ENCODE peak calls at places on chromosomes 3 and 15, in four cellular contexts. Q is K562, P is Panc1, E is HCT116. Y is an unnamed sample.

GRCh38 chr3:141410861-141411771 is 42.8 kb downstream of the ZBTB38 start:
- DNase-seq in Q (no peak), P (no peak), E (no peak), Y (no peak)

GRCh38 chr15:96756656-96757055 is 426.2 kb downstream of the NR2F2 start:
- DNase-seq in Q (no peak), P (no peak), E (no peak), Y (no peak)

GRCh38 chr3:24586920-24587319 is 92.3 kb upstream of the THRB start:
- DNase-seq in Q (no peak), P (no peak), E (no peak), Y (no peak)

GRCh38 chr15:78540955-78541743 is 905 bp downstream of the PSMA4 start:
- DNase-seq in Q (no peak), P (no peak), E (no peak), Y (no peak)

GRCh38 chr3:64888165-64888564 is 200.4 kb upstream of the ADAMTS9 start:
- DNase-seq in Q (no peak), P (no peak), E (no peak), Y (no peak)

GRCh38 chr3:69691860-69692259 is 47.4 kb upstream of the MITF start:
- DNase-seq in Q (no peak), P (no peak), E (no peak), Y (no peak)

GRCh38 chr3:49924683-49925082 is 4.9 kb downstream of the MON1A start:
- DNase-seq in Q (no peak), P (no peak), E (peak; percentile 73), Y (no peak)

GRCh38 chr15:40233727-40234577 is 4.9 kb upstream of the PAK6 start:
- DNase-seq in Q (no peak), P (no peak), E (no peak), Y (no peak)

GRCh38 chr3:140863481-140864084 is 78.1 kb upstream of the SLC25A36 start:
- DNase-seq in Q (peak; percentile 14), P (peak; percentile 39), E (peak; percentile 45), Y (peak; percentile 49)

GRCh38 chr3:125053304-125053699 is 2.5 kb downstream of the HEG1 start:
- DNase-seq in Q (no peak), P (no peak), E (no peak), Y (no peak)

GRCh38 chr3:125051205-125051604 is 4.6 kb downstream of the HEG1 start:
- DNase-seq in Q (no peak), P (no peak), E (no peak), Y (no peak)

GRCh38 chr3:125051715-125052581 is 3.8 kb downstream of the HEG1 start:
- DNase-seq in Q (no peak), P (no peak), E (no peak), Y (no peak)

GRCh38 chr3:125054436-125055164 is 1.2 kb downstream of the HEG1 start:
- DNase-seq in Q (no peak), P (no peak), E (no peak), Y (peak; percentile 85)

GRCh38 chr3:125052671-125053303 is 3.0 kb downstream of the HEG1 start:
- DNase-seq in Q (no peak), P (no peak), E (no peak), Y (peak; percentile 77)
- TF ChIP-seq TCF7L2 in Q (no peak), P (no peak), E (no peak), Y (no peak)

GRCh38 chr3:129226374-129226773 is 23.0 kb upstream of the COPG1 start:
- DNase-seq in Q (peak; percentile 54), P (peak; percentile 76), E (peak; percentile 57), Y (no peak)
- TF ChIP-seq TCF7L2 in Q (no peak), P (peak; percentile 49), E (no peak), Y (no peak)

DNA sequence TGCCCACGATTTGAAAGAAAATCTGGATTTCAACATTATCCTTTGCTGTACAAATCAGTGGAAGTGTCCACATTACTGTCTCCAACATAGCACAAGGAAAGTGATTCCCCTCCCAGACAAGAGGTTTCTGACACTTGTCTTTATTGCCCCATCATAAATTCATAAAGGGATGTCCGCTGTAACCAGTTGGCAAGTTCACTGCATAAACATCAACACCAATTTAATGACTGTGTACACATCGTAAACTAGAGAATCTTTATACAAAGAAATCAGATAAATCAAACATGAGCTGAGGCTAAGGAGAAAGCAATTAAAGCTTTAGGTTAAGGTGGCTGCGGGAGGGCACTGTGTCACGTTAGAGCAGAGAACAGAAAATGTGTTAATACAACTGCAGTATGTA is 129.8 kb downstream of the MEIS2 start:
- DNase-seq in Q (no peak), P (no peak), E (no peak), Y (no peak)
- TF ChIP-seq TCF7L2 in Q (no peak), P (no peak), E (no peak), Y (no peak)

DNA sequence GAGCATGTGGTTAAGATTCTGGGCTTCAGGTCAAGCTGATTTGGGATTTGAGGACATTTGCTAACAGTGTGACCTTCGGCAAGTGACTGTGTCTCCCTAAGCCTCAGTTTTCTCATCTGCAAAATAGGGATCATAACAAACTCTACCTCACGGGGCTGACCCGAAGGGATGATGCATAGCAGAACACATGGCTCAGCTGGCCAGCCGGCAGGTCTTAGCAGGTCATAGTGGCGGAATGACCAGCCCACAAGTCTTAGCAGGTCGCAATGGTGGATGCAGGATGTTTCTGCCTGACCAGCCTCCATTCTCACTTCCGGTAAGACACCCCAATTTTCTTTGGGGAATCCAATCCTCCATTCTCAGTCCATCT is 63.3 kb downstream of the IQSEC1 start:
- DNase-seq in Q (no peak), P (no peak), E (no peak), Y (no peak)
- TF ChIP-seq TCF7L2 in Q (no peak), P (no peak), E (no peak), Y (no peak)

DNA sequence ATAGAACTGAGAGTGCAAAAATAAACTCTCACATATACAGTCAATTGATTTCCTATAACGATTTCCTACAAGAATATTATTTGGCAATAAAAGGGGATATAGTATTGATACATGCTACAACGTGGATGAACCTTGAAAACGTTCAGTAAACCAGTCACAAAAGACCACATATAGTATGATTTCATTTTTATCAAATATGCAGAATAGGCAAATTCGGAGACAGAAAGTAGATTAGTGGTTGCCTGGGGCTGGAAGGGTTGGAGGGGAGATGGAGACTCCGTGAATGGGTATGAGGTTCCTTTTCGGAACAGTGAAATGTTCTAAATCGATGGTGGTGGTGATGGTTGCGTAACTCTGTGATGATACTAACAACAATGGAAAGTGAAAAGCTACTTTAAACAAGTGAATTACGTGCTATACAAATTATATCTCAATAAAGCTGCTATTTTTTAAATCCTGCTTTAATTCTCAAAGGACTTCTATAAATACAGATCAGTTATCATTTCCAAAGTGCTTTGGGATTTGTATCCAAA is 6.0 kb downstream of the APOD start:
- DNase-seq in Q (no peak), P (no peak), E (no peak), Y (no peak)
- TF ChIP-seq TCF7L2 in Q (no peak), P (no peak), E (no peak), Y (no peak)

DNA sequence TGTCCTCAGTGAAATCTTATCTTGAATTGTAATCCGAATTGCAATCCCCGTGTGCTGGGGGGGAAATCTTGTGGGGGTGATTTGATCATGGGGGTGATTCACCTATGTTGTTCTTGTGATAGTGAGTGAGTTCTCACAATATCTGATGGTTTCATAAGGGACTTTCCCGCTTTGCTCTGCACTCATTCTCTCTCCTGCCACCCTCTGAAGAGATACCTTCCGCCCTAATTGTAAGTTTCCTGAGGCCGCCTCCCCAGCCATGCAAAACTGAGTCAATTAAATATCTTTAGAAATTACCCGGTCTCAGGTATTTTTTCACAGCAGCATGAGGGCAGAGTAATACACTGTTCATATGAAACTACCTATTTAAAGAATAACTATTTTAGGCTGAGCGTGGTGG is 304.1 kb upstream of the EPHA6 start:
- DNase-seq in Q (no peak), P (no peak), E (no peak), Y (no peak)
- TF ChIP-seq TCF7L2 in Q (no peak), P (no peak), E (no peak), Y (no peak)

DNA sequence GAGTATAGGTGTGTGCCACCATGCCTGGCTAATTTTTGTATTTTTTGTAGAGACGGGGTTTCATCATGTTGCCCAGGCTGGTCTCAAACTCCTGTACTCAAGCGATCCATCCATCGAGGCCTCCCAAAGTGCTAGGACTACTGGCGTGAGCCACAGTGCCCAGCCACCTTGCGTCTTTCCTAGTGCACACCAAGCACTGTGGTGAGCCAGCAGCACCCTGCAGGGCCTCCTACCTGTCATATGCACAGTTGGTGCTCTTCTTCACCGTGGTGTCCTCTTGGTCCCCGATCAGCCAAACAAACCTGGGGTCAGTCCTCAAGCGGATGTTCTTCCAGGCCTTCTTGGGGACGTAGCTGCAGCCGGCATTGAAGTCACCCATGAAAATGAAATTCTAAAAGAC is 13.2 kb downstream of the DNASE1L3 start:
- DNase-seq in Q (no peak), P (no peak), E (no peak), Y (no peak)
- TF ChIP-seq TCF7L2 in Q (no peak), P (no peak), E (no peak), Y (no peak)

GRCh38 chr15:87829651-87830050 is 426.9 kb downstream of the NTRK3 start:
- DNase-seq in Q (no peak), P (no peak), E (no peak), Y (no peak)

GRCh38 chr15:87828608-87829007 is 427.9 kb downstream of the NTRK3 start:
- DNase-seq in Q (no peak), P (no peak), E (no peak), Y (no peak)

GRCh38 chr15:87826119-87826730 is 430.3 kb downstream of the NTRK3 start:
- DNase-seq in Q (no peak), P (no peak), E (no peak), Y (no peak)

DNA sequence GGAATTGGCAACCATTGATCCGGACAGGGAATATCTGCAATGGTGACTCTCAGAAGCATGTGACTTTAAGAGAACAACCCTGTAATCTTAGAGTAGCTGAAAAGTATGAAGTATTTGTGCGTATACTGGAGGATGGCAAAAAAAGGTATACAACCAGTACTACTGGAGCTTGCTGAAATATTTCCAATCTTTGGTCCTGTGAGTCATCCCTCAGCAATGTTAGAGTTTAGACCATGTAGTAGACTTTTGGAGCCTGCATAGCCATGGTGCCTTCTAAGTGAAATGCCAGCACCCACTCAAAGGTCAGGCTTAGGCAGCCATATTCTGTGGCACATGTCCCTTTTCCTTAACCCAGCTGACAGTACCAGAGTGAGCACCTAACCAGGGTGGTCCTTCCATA is 429.4 kb downstream of the NTRK3 start:
- DNase-seq in Q (no peak), P (no peak), E (no peak), Y (no peak)
- TF ChIP-seq TCF7L2 in Q (no peak), P (no peak), E (no peak), Y (no peak)